ENCODE peak calls at places on chromosomes 2 and 18, in eight cellular contexts. Y is fibroblast of pulmonary artery, X is AG09309, W is dorsolateral prefrontal cortex, T is DMS153, N is astrocyte of the spinal cord, Z is OCI-LY7, B is mucosa of descending colon. G is an unnamed sample.

GRCh38 chr2:63698825-63699548 is 110.2 kb downstream of the MDH1 start:
- DNase-seq in Y (peak; percentile 84), X (peak; percentile 75), W (no peak), T (peak; percentile 28), N (peak; percentile 77), Z (peak; percentile 64), B (peak; percentile 57), G (no peak)

GRCh38 chr2:857937-858336 is 92.7 kb upstream of the SNTG2 start:
- DNase-seq in Y (no peak), X (no peak), W (no peak), T (no peak), N (no peak), Z (no peak), B (no peak), G (no peak)

GRCh38 chr2:219664958-219665357 is 37.5 kb downstream of the SLC4A3 start:
- DNase-seq in Y (peak; percentile 78), X (no peak), W (no peak), T (no peak), N (no peak), Z (no peak), B (no peak), G (no peak)

GRCh38 chr2:27805180-27805579 is 33.7 kb downstream of the MRPL33 start:
- DNase-seq in Y (no peak), X (no peak), W (no peak), T (no peak), N (no peak), Z (no peak), B (no peak), G (no peak)

GRCh38 chr2:151268085-151268484 is 6.4 kb upstream of the RBM43 start:
- DNase-seq in Y (no peak), X (no peak), W (no peak), T (no peak), N (no peak), Z (no peak), B (no peak), G (no peak)

GRCh38 chr18:48137354-48138208 is 207.1 kb upstream of the SMAD2 start:
- DNase-seq in Y (no peak), X (no peak), W (no peak), T (no peak), N (no peak), Z (no peak), B (peak; percentile 74), G (no peak)

GRCh38 chr2:208320686-208321085 is 54.6 kb downstream of the PIKFYVE start:
- DNase-seq in Y (peak; percentile 25), X (no peak), W (no peak), T (no peak), N (peak; percentile 69), Z (peak; percentile 15), B (no peak), G (no peak)

GRCh38 chr18:23992119-23992940 is 22.2 kb upstream of the TTC39C start:
- DNase-seq in Y (no peak), X (no peak), W (no peak), T (peak; percentile 22), N (peak; percentile 56), Z (no peak), B (no peak), G (peak; percentile 52)

GRCh38 chr18:12048827-12049175 is 44.8 kb upstream of the ANKRD62 start:
- DNase-seq in Y (peak; percentile 35), X (no peak), W (no peak), T (no peak), N (peak; percentile 72), Z (no peak), B (no peak), G (no peak)

GRCh38 chr2:191038241-191038725 is 24.3 kb upstream of the STAT1 start:
- DNase-seq in Y (peak; percentile 68), X (peak; percentile 74), W (no peak), T (no peak), N (peak; percentile 66), Z (no peak), B (no peak), G (no peak)

GRCh38 chr2:64267699-64268098 is 123.5 kb upstream of the PELI1 start:
- DNase-seq in Y (peak; percentile 70), X (no peak), W (no peak), T (no peak), N (no peak), Z (no peak), B (no peak), G (no peak)

GRCh38 chr2:159165065-159165464 is 121.4 kb downstream of the WDSUB1 start:
- DNase-seq in Y (no peak), X (no peak), W (no peak), T (no peak), N (no peak), Z (no peak), B (no peak), G (no peak)

GRCh38 chr2:56287974-56288373 is 104.2 kb downstream of the CCDC85A start:
- DNase-seq in Y (peak; percentile 43), X (no peak), W (no peak), T (no peak), N (no peak), Z (no peak), B (no peak), G (no peak)

GRCh38 chr2:235641333-235641732 is 147.5 kb downstream of the AGAP1 start:
- DNase-seq in Y (peak; percentile 43), X (no peak), W (no peak), T (no peak), N (no peak), Z (no peak), B (no peak), G (no peak)

GRCh38 chr2:20223345-20224190 is 1.4 kb downstream of the SDC1 start:
- DNase-seq in Y (peak; percentile 45), X (peak; percentile 2), W (peak; percentile 54), T (peak; percentile 19), N (peak; percentile 50), Z (no peak), B (no peak), G (no peak)

GRCh38 chr18:44895176-44895798 is 214.6 kb downstream of the SETBP1 start:
- DNase-seq in Y (peak; percentile 83), X (peak; percentile 25), W (no peak), T (no peak), N (peak; percentile 52), Z (peak; percentile 46), B (peak; percentile 85), G (no peak)

GRCh38 chr2:33292981-33293586 is 183.4 kb upstream of the RASGRP3 start:
- DNase-seq in Y (no peak), X (no peak), W (no peak), T (peak; percentile 49), N (no peak), Z (no peak), B (no peak), G (no peak)

GRCh38 chr2:45390433-45390832 is 220.6 kb downstream of the SRBD1 start:
- DNase-seq in Y (no peak), X (no peak), W (no peak), T (no peak), N (no peak), Z (no peak), B (no peak), G (no peak)

GRCh38 chr2:172216348-172216933 is 113.7 kb upstream of the DLX2 start:
- DNase-seq in Y (no peak), X (no peak), W (no peak), T (no peak), N (no peak), Z (no peak), B (no peak), G (no peak)

GRCh38 chr2:241629762-241630435 is 7.1 kb downstream of the THAP4 start:
- DNase-seq in Y (no peak), X (no peak), W (no peak), T (no peak), N (peak; percentile 52), Z (no peak), B (no peak), G (no peak)

GRCh38 chr2:46862430-46862829 is 53.2 kb downstream of the MCFD2 start:
- DNase-seq in Y (no peak), X (no peak), W (no peak), T (no peak), N (no peak), Z (no peak), B (no peak), G (no peak)

GRCh38 chr2:208294482-208295024 is 28.5 kb downstream of the PIKFYVE start:
- DNase-seq in Y (no peak), X (no peak), W (no peak), T (no peak), N (no peak), Z (no peak), B (no peak), G (no peak)

GRCh38 chr2:52964916-52965530 is 802.6 kb upstream of the CHAC2 start:
- DNase-seq in Y (no peak), X (no peak), W (no peak), T (no peak), N (no peak), Z (no peak), B (no peak), G (no peak)

GRCh38 chr2:73999881-74000597 is 15.3 kb downstream of the TET3 start:
- DNase-seq in Y (peak; percentile 59), X (no peak), W (peak; percentile 35), T (no peak), N (no peak), Z (no peak), B (peak; percentile 65), G (no peak)

GRCh38 chr18:48917579-48918101 is 33.1 kb downstream of the SMAD7 start:
- DNase-seq in Y (no peak), X (no peak), W (no peak), T (no peak), N (no peak), Z (no peak), B (no peak), G (no peak)

GRCh38 chr18:2847341-2848144 is 737 bp downstream of the EMILIN2 start:
- DNase-seq in Y (peak; percentile 35), X (no peak), W (no peak), T (no peak), N (peak; percentile 51), Z (no peak), B (peak; percentile 8), G (peak; percentile 5)

GRCh38 chr2:23662941-23663729 is 263.8 kb downstream of the ATAD2B start:
- DNase-seq in Y (no peak), X (no peak), W (peak; percentile 56), T (no peak), N (no peak), Z (no peak), B (no peak), G (no peak)

G was measured in effector CD4-positive, alpha-beta T cell.